ENCODE peak calls at places on chromosomes 6 and 20, in six cellular contexts. I, W, Z, B, N and H are unnamed samples.
A peak's percentile ranks its signal among the peaks of the same experiment; 100 is the strongest.

GRCh38 chr6:144944121-144944520 is 659.0 kb downstream of the UTRN start:
- DNase-seq in I (no peak), W (no peak), Z (no peak), B (no peak), N (no peak), H (no peak)

GRCh38 chr6:40293824-40294188 is 293.4 kb downstream of the LRFN2 start:
- DNase-seq in I (no peak), W (no peak), Z (no peak), B (no peak), N (no peak), H (no peak)

GRCh38 chr6:151391471-151392428 is at the start of gene ZBTB2:
- DNase-seq in I (peak; percentile 91), W (peak; percentile 51), Z (no peak), B (peak; percentile 86), N (peak; percentile 41), H (peak; percentile 77)

GRCh38 chr20:828987-829386 is 4.5 kb upstream of the FAM110A start:
- DNase-seq in I (peak; percentile 26), W (no peak), Z (no peak), B (no peak), N (no peak), H (peak; percentile 58)

GRCh38 chr6:110013396-110013795 is 35.3 kb downstream of the GPR6 start:
- DNase-seq in I (no peak), W (no peak), Z (no peak), B (no peak), N (no peak), H (no peak)

GRCh38 chr6:3312604-3313167 is 53.9 kb downstream of the PSMG4 start:
- DNase-seq in I (peak; percentile 83), W (no peak), Z (no peak), B (no peak), N (no peak), H (no peak)

GRCh38 chr6:111478749-111479148 is 4.3 kb downstream of the REV3L start:
- DNase-seq in I (no peak), W (no peak), Z (peak; percentile 14), B (peak; percentile 69), N (no peak), H (peak; percentile 74)

GRCh38 chr6:80517525-80517924 is 411.1 kb downstream of the BCKDHB start:
- DNase-seq in I (no peak), W (no peak), Z (no peak), B (no peak), N (no peak), H (no peak)

GRCh38 chr6:159128978-159129377 is 40.2 kb upstream of the FNDC1 start:
- DNase-seq in I (no peak), W (no peak), Z (no peak), B (no peak), N (no peak), H (no peak)

GRCh38 chr6:12555267-12555666 is 161.3 kb upstream of the PHACTR1 start:
- DNase-seq in I (no peak), W (no peak), Z (no peak), B (peak; percentile 85), N (no peak), H (peak; percentile 76)

GRCh38 chr20:7180261-7181045 is 413.0 kb downstream of the BMP2 start:
- DNase-seq in I (no peak), W (no peak), Z (no peak), B (peak; percentile 27), N (no peak), H (no peak)

GRCh38 chr6:161439093-161439492 is 165.2 kb upstream of the AGPAT4 start:
- DNase-seq in I (no peak), W (no peak), Z (no peak), B (peak; percentile 97), N (no peak), H (no peak)

GRCh38 chr6:35262596-35262995 is 3.1 kb downstream of the ZNF76 start:
- DNase-seq in I (no peak), W (no peak), Z (no peak), B (no peak), N (no peak), H (peak; percentile 28)

GRCh38 chr6:63783096-63783495 is 147.5 kb downstream of the PHF3 start:
- DNase-seq in I (no peak), W (no peak), Z (no peak), B (no peak), N (no peak), H (no peak)

GRCh38 chr6:90296346-90297123 is at the start of gene BACH2:
- DNase-seq in I (peak; percentile 93), W (peak; percentile 90), Z (peak; percentile 29), B (peak; percentile 92), N (peak; percentile 89), H (peak; percentile 85)